ENCODE peak calls at places on chromosomes 3 and 15, in five cellular contexts. G, Y, W, T and Q are unnamed samples.

GRCh38 chr3:156253150-156253549 is 132.8 kb downstream of the KCNAB1 start:
- DNase-seq in G (no peak), Y (no peak), W (no peak), T (no peak), Q (no peak)

GRCh38 chr15:90862487-90862886 is 5.9 kb upstream of the FURIN start:
- DNase-seq in G (no peak), Y (no peak), W (no peak), T (no peak), Q (no peak)

GRCh38 chr3:23806322-23807160 is 786 bp downstream of the UBE2E1 start:
- DNase-seq in G (no peak), Y (peak), W (no peak), T (no peak), Q (peak)

GRCh38 chr3:2851356-2851755 is 258.8 kb downstream of the IL5RA start:
- DNase-seq in G (no peak), Y (no peak), W (no peak), T (no peak), Q (no peak)

GRCh38 chr15:68572309-68572708 is 6.5 kb upstream of the CORO2B start:
- DNase-seq in G (no peak), Y (no peak), W (no peak), T (no peak), Q (no peak)

GRCh38 chr3:153173758-153174516 is 11.9 kb downstream of the RAP2B start:
- DNase-seq in G (peak), Y (no peak), W (no peak), T (peak), Q (no peak)

GRCh38 chr3:134370611-134371451 is 3.4 kb downstream of the AMOTL2 start:
- DNase-seq in G (no peak), Y (no peak), W (no peak), T (no peak), Q (no peak)

GRCh38 chr15:94131875-94132274 is 99.5 kb upstream of the MCTP2 start:
- DNase-seq in G (no peak), Y (no peak), W (no peak), T (no peak), Q (no peak)

GRCh38 chr3:9976736-9977709 is 9.6 kb downstream of the EMC3 start:
- DNase-seq in G (peak), Y (peak), W (no peak), T (peak), Q (no peak)

GRCh38 chr15:62068071-62068786 is 1.5 kb downstream of the C2CD4A start:
- DNase-seq in G (peak), Y (peak), W (no peak), T (no peak), Q (peak)

GRCh38 chr3:54427951-54428871 is 305.9 kb downstream of the CACNA2D3 start:
- DNase-seq in G (peak), Y (peak), W (peak), T (peak), Q (peak)
- TF ChIP-seq RCOR1 in G (no peak), Y (no peak), W (no peak), T (no peak), Q (no peak)

GRCh38 chr3:86563358-86563970 is 427.5 kb downstream of the VGLL3 start:
- DNase-seq in G (peak), Y (peak), W (no peak), T (peak), Q (peak)
- TF ChIP-seq RCOR1 in G (no peak), Y (no peak), W (no peak), T (no peak), Q (no peak)

GRCh38 chr3:57659810-57660439 is 33.0 kb downstream of the DENND6A start:
- DNase-seq in G (no peak), Y (no peak), W (no peak), T (no peak), Q (no peak)

GRCh38 chr3:57659004-57659672 is 33.7 kb downstream of the DENND6A start:
- DNase-seq in G (no peak), Y (no peak), W (no peak), T (no peak), Q (no peak)

GRCh38 chr3:57655727-57656126 is 37.1 kb downstream of the DENND6A start:
- DNase-seq in G (no peak), Y (no peak), W (no peak), T (no peak), Q (no peak)

GRCh38 chr3:57661404-57661803 is 31.5 kb downstream of the DENND6A start:
- DNase-seq in G (no peak), Y (no peak), W (no peak), T (no peak), Q (no peak)
- TF ChIP-seq RCOR1 in G (no peak), Y (no peak), W (no peak), T (no peak), Q (no peak)

DNA sequence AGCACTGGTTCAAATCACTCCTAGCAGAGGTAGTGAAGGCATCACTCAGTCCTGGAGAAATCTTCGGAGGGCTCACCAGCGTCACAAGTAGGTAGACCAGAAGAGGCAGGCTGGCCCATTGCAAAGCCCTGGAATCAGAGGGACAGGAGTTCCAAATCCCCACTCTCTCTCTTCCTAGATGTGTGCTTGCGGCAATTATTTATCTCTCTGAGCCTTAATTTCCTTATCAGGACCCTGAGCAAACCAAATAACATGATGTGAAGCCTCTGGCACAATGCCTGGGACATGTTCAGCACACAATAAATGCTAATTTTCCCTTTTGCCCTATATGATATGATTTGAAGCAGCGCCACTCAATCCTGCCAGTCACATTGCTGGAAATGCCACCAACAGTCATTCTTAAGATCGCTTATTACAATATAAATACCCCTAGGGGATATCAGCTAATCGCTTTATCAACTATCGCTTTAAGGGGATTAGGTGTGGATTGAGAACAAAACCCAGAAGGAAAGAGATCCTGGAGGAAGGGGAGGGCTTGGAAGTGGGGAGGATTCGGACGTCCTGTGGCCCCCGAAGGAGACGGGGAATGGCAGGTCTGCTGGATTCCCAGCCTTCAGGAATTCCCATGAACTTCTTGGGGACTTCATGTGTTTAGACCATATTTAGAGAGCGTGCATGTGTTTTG is 59.5 kb upstream of the TSEN2 start:
- DNase-seq in G (no peak), Y (no peak), W (no peak), T (no peak), Q (peak)
- TF ChIP-seq RCOR1 in G (no peak), Y (no peak), W (no peak), T (no peak), Q (peak)

GRCh38 chr3:141412936-141413354 is 44.6 kb downstream of the ZBTB38 start:
- DNase-seq in G (peak), Y (no peak), W (no peak), T (peak), Q (no peak)
- TF ChIP-seq RCOR1 in G (no peak), Y (no peak), W (no peak), T (no peak), Q (no peak)

GRCh38 chr3:36373661-36374060 is 6.6 kb upstream of the STAC start:
- DNase-seq in G (no peak), Y (no peak), W (no peak), T (no peak), Q (no peak)

GRCh38 chr3:36372534-36372935 is 7.8 kb upstream of the STAC start:
- DNase-seq in G (no peak), Y (no peak), W (no peak), T (no peak), Q (no peak)

DNA sequence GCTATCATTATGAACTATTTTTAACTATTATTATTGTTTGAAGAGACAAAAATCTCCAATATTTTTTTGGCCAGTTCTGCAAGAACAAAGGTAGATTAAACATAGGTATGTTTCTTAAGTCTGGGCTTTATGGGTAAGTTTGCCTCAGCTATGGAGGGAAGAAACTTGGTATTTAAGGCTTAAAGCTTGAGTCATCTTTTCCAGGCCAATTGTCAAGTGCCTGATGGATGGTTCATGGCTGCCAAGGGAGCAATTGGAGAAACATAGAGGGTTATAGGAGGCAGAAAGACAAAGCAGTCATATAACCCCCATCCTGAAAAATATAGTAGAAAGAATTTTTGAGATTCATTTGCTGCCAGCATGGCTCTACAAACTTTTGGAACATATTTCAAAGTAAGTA is 7.2 kb upstream of the STAC start:
- DNase-seq in G (no peak), Y (no peak), W (no peak), T (peak), Q (no peak)
- TF ChIP-seq RCOR1 in G (no peak), Y (no peak), W (no peak), T (no peak), Q (no peak)